ENCODE peak calls at places on chromosome 22, in seven cellular contexts. H is H9, Z is body of pancreas, U is foreskin fibroblast, J is RWPE1, L is K562, N is GM12865. K is an unnamed sample.

GRCh38 chr22:49712195-49712791 is 115.4 kb downstream of the BRD1 start:
- DNase-seq in Z (no peak), L (peak), H (peak), J (peak), U (no peak), N (no peak), K (no peak)

GRCh38 chr22:42780070-42780540 is 59.4 kb upstream of the A4GALT start:
- DNase-seq in U (peak), N (peak), J (peak), H (peak), Z (peak), L (peak), K (peak)

GRCh38 chr22:31269892-31270574 is 22.3 kb downstream of the PIK3IP1 start:
- DNase-seq in Z (no peak), J (no peak), N (no peak), H (peak), U (no peak), L (no peak), K (no peak)

GRCh38 chr22:50678218-50678650 is 5.6 kb downstream of the SHANK3 start:
- DNase-seq in Z (no peak), L (no peak), U (no peak), N (no peak), H (no peak), J (no peak), K (no peak)

GRCh38 chr22:32469799-32470212 is 4.8 kb upstream of the FBXO7 start:
- DNase-seq in U (peak), H (no peak), Z (no peak), J (no peak), L (peak), N (no peak), K (no peak)

GRCh38 chr22:41367039-41367679 is 14.6 kb upstream of the TEF start:
- DNase-seq in N (no peak), L (peak), J (peak), U (peak), H (peak), Z (peak), K (peak)

GRCh38 chr22:40690370-40690769 is 11.1 kb downstream of the MCHR1 start:
- DNase-seq in N (no peak), U (no peak), H (peak), L (no peak), J (no peak), Z (no peak), K (no peak)

GRCh38 chr22:23651676-23652075 is 19.6 kb upstream of the DRICH1 start:
- DNase-seq in U (no peak), H (no peak), N (no peak), L (no peak), Z (no peak), J (no peak), K (no peak)

GRCh38 chr22:24737582-24737981 is 36.9 kb downstream of the PIWIL3 start:
- DNase-seq in J (no peak), Z (no peak), L (no peak), N (no peak), H (no peak), U (no peak), K (no peak)

GRCh38 chr22:39797528-39798147 is 95.9 kb downstream of the ENTHD1 start:
- DNase-seq in N (no peak), U (no peak), Z (no peak), L (no peak), J (no peak), H (no peak), K (no peak)

GRCh38 chr22:50711446-50712340 is 26.3 kb upstream of the ACR start:
- DNase-seq in H (no peak), L (no peak), U (no peak), N (no peak), Z (no peak), J (no peak), K (no peak)

GRCh38 chr22:33918676-33919590 is 1.3 kb downstream of the LARGE1 start:
- DNase-seq in J (no peak), U (no peak), H (no peak), N (no peak), L (no peak), Z (no peak), K (no peak)

GRCh38 chr22:45397806-45398205 is 15.6 kb downstream of the SMC1B start:
- DNase-seq in J (no peak), H (peak), U (no peak), N (peak), L (peak), Z (no peak), K (no peak)
- TF ChIP-seq CTCF in J (no peak), H (peak), U (no peak), N (peak), L (no peak), Z (no peak), K (no peak)

GRCh38 chr22:36386351-36386899 is 1.3 kb downstream of the MYH9 start:
- DNase-seq in Z (no peak), L (peak), U (no peak), H (no peak), N (peak), J (no peak), K (peak)

GRCh38 chr22:36383110-36383581 is 4.6 kb downstream of the MYH9 start:
- DNase-seq in U (peak), J (no peak), N (peak), Z (no peak), H (no peak), L (peak), K (peak)

GRCh38 chr22:36385491-36386350 is 2.0 kb downstream of the MYH9 start:
- DNase-seq in Z (peak), H (no peak), J (peak), L (no peak), N (peak), U (no peak), K (peak)

GRCh38 chr22:36386900-36387663 is 685 bp downstream of the MYH9 start:
- DNase-seq in H (no peak), L (peak), N (peak), Z (peak), J (no peak), U (no peak), K (peak)

GRCh38 chr22:36384766-36385400 is 2.9 kb downstream of the MYH9 start:
- DNase-seq in N (peak), L (no peak), U (no peak), J (no peak), Z (no peak), H (no peak), K (no peak)
- TF ChIP-seq CTCF in N (no peak), L (no peak), U (no peak), J (no peak), Z (no peak), H (no peak), K (no peak)

GRCh38 chr22:20600137-20600673 is 92.8 kb downstream of the MED15 start:
- DNase-seq in J (no peak), Z (no peak), U (no peak), H (no peak), N (no peak), L (no peak), K (no peak)

GRCh38 chr22:20601308-20601707 is 93.9 kb downstream of the MED15 start:
- DNase-seq in J (no peak), Z (no peak), U (no peak), N (no peak), H (no peak), L (no peak), K (no peak)

GRCh38 chr22:20604092-20604747 is 96.8 kb downstream of the MED15 start:
- DNase-seq in U (no peak), N (no peak), J (no peak), L (no peak), Z (no peak), H (no peak), K (no peak)

GRCh38 chr22:20604776-20605221 is 97.4 kb downstream of the MED15 start:
- DNase-seq in N (no peak), Z (no peak), U (no peak), J (no peak), H (peak), L (peak), K (no peak)

GRCh38 chr22:20602589-20603164 is 95.3 kb downstream of the MED15 start:
- DNase-seq in H (peak), L (no peak), N (no peak), U (no peak), Z (no peak), J (no peak), K (no peak)
- TF ChIP-seq CTCF in H (no peak), L (no peak), N (no peak), U (no peak), Z (no peak), J (no peak), K (no peak)

GRCh38 chr22:38201371-38201717 is 450 bp upstream of the MAFF start:
- DNase-seq in Z (no peak), U (no peak), N (no peak), L (no peak), H (no peak), J (no peak), K (no peak)

GRCh38 chr22:38201718-38202436 is at the start of gene MAFF:
- DNase-seq in Z (peak), N (peak), H (peak), J (peak), L (peak), U (peak), K (peak)

GRCh38 chr22:38203090-38203810 is 1.5 kb downstream of the MAFF start:
- DNase-seq in J (peak), Z (peak), U (no peak), L (peak), N (peak), H (peak), K (peak)

GRCh38 chr22:38203855-38204497 is 2.2 kb downstream of the MAFF start:
- DNase-seq in Z (no peak), N (peak), H (no peak), L (no peak), U (peak), J (no peak), K (no peak)

DNA sequence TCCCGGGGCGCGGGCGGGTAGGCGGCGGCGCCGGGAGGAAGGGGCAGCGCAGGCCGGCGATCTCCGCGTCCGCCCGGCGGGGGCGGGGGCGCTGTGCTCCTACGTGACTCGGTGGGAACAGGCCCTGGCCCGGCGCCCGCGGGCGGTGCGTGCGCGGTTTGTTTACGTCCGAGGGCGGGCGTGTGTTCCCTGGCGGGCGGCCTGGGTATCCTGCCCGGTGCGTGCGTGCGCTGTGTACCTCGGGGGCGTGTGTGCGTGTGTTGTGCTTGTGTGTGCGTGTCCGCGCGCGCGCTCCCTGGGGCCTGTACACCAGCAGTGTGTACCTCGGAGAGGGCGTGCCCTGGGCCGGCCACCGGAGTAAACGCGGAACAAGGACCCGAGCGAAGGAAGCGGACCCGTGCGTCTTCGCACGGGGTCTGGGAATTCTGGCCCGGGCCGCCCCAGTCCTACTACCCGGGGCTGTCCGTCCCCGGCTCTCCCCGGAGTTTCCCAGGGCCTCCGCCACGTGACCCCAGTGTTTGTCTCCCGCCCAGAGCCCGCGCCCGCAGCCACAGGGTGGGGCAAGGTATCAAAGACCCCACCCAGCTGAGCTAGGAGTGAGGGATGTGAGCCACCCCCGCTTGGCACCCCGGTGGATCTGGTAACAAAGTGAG is 769 bp downstream of the MAFF start:
- DNase-seq in H (peak), J (peak), L (peak), Z (peak), N (peak), U (peak), K (peak)
- TF ChIP-seq CTCF in H (peak), J (no peak), L (no peak), Z (no peak), N (peak), U (no peak), K (no peak)

DNA sequence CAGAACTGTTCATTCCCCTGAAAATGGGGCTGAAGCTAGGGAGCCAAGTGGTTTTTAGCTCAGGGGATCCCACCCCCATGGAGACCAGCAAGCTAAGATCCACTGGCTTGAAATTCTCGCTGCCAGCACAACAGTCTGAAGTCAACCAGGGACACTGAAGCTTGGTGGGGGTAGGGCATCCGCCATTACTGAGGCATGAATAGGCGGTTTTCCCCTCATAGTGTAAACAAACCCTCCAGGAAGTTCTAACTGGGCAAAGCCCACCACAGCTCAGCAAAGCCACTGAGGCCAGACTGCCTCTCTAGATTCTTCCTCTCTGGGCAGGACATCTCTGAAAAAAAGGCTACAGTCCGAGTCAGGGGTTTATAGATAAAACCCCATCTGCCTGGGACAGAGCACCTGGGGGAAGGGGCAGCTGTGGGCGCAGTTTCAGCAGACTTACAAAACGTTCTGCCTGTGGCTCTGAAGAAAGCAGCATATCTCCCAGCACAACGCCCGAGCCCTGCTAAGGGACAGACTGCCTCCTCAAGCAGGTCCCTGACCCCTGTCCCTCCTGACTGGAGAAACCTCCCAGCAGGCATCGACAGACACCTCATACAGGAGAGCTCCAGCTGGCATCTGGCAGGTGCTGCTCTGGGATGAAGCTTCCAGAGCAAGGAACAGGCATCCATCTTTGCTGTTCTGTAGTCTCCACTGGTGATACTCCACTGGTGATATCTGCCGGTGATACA is 32.7 kb downstream of the GAB4 start:
- DNase-seq in L (no peak), H (no peak), Z (no peak), U (no peak), J (no peak), N (peak), K (no peak)
- TF ChIP-seq CTCF in L (no peak), H (no peak), Z (no peak), U (no peak), J (no peak), N (no peak), K (no peak)

GRCh38 chr22:29313126-29314071 is 2.1 kb downstream of the RASL10A start:
- DNase-seq in Z (peak), H (peak), U (no peak), J (no peak), L (no peak), N (no peak), K (no peak)
- TF ChIP-seq CTCF in Z (peak), H (peak), U (peak), J (peak), L (peak), N (peak), K (peak)

GRCh38 chr22:27029584-27030130 is 372.3 kb downstream of the MIAT start:
- DNase-seq in J (no peak), Z (no peak), L (no peak), H (no peak), N (no peak), U (no peak), K (no peak)

GRCh38 chr22:27028093-27028492 is 370.7 kb downstream of the MIAT start:
- DNase-seq in H (no peak), Z (no peak), L (no peak), N (no peak), U (no peak), J (no peak), K (no peak)

GRCh38 chr22:27032121-27032761 is 374.9 kb downstream of the MIAT start:
- DNase-seq in L (peak), Z (peak), J (no peak), N (no peak), U (no peak), H (peak), K (no peak)
- TF ChIP-seq CTCF in L (peak), Z (no peak), J (no peak), N (no peak), U (no peak), H (peak), K (no peak)

K was measured in Calu3.